ENCODE peak calls at places on chromosomes 3 and 15, in six cellular contexts. O, J, B, Z, T and I are unnamed samples.

GRCh38 chr15:99453646-99454045 is 112.1 kb upstream of the MEF2A start:
- DNase-seq in O (peak; percentile 40), J (no peak), B (no peak), Z (no peak), T (no peak), I (no peak)

GRCh38 chr3:170062769-170063168 is 25.0 kb downstream of the GPR160 start:
- DNase-seq in O (no peak), J (no peak), B (no peak), Z (peak; percentile 64), T (no peak), I (no peak)

GRCh38 chr15:56051700-56052099 is 58.3 kb upstream of the NEDD4 start:
- DNase-seq in O (no peak), J (no peak), B (no peak), Z (no peak), T (no peak), I (no peak)

GRCh38 chr3:49110780-49111179 is 6.2 kb upstream of the QARS1 start:
- DNase-seq in O (no peak), J (no peak), B (no peak), Z (no peak), T (peak; percentile 4), I (no peak)

GRCh38 chr3:177300039-177300833 is 103.0 kb upstream of the TBL1XR1 start:
- DNase-seq in O (peak; percentile 63), J (no peak), B (peak; percentile 38), Z (no peak), T (peak; percentile 41), I (peak; percentile 42)

GRCh38 chr15:58477228-58477627 is 45.4 kb downstream of the LIPC start:
- DNase-seq in O (no peak), J (no peak), B (peak; percentile 35), Z (no peak), T (no peak), I (no peak)

GRCh38 chr3:73745429-73746247 is 120.9 kb upstream of the PDZRN3 start:
- DNase-seq in O (no peak), J (no peak), B (no peak), Z (no peak), T (no peak), I (no peak)

GRCh38 chr3:24474862-24475261 is 19.8 kb downstream of the THRB start:
- DNase-seq in O (no peak), J (no peak), B (no peak), Z (no peak), T (no peak), I (no peak)

GRCh38 chr3:31343075-31343474 is 189.7 kb upstream of the STT3B start:
- DNase-seq in O (no peak), J (no peak), B (no peak), Z (no peak), T (no peak), I (no peak)

GRCh38 chr15:73575636-73576247 is 57.4 kb downstream of the NPTN start:
- DNase-seq in O (no peak), J (no peak), B (peak; percentile 7), Z (no peak), T (peak; percentile 76), I (no peak)

GRCh38 chr3:115861166-115861733 is 237.9 kb downstream of the GAP43 start:
- DNase-seq in O (no peak), J (no peak), B (no peak), Z (peak; percentile 45), T (no peak), I (no peak)

GRCh38 chr3:115862824-115863223 is 239.5 kb downstream of the GAP43 start:
- DNase-seq in O (no peak), J (no peak), B (no peak), Z (peak; percentile 39), T (no peak), I (no peak)

GRCh38 chr3:115862099-115862498 is 238.8 kb downstream of the GAP43 start:
- DNase-seq in O (no peak), J (no peak), B (no peak), Z (no peak), T (no peak), I (no peak)

GRCh38 chr3:115858995-115859807 is 235.9 kb downstream of the GAP43 start:
- DNase-seq in O (no peak), J (no peak), B (no peak), Z (peak; percentile 57), T (no peak), I (no peak)

GRCh38 chr3:115860766-115861165 is 237.5 kb downstream of the GAP43 start:
- DNase-seq in O (no peak), J (no peak), B (no peak), Z (no peak), T (no peak), I (no peak)
- H3K27me3 ChIP-seq in O (no peaks in the 10 kb centered on the region), J (no peaks in the 10 kb centered on the region), B (no peaks in the 10 kb centered on the region), Z (no peaks in the 10 kb centered on the region), T (no peaks in the 10 kb centered on the region), I (no peaks in the 10 kb centered on the region)

DNA sequence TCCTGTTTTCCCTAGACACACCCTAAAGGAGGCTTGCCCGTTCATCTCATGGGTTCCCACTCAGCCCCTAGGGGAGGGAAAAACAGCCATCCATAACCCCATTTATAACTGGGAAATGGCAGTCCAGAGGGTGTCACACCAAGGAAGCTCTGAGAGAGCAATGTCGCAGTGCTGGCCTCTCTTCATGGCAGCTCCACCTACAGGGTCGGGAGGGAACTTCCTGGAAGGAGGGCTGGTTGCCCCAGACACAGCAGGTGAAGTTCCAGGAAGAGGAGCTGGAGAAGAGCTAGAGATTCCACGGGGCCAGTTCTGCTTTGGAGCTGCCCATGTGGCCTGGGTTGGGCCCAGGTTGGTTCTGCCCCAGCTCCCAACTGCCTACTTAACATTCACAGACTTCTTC is 22.3 kb upstream of the LINGO1 start:
- DNase-seq in O (no peak), J (no peak), B (no peak), Z (peak; percentile 76), T (no peak), I (no peak)
- H3K27me3 ChIP-seq in O (no peaks in the 10 kb centered on the region), J (no peaks in the 10 kb centered on the region), B (peaks cover 3% of the 10 kb centered on the region), Z (no peaks in the 10 kb centered on the region), T (peaks cover 3% of the 10 kb centered on the region), I (no peaks in the 10 kb centered on the region)

DNA sequence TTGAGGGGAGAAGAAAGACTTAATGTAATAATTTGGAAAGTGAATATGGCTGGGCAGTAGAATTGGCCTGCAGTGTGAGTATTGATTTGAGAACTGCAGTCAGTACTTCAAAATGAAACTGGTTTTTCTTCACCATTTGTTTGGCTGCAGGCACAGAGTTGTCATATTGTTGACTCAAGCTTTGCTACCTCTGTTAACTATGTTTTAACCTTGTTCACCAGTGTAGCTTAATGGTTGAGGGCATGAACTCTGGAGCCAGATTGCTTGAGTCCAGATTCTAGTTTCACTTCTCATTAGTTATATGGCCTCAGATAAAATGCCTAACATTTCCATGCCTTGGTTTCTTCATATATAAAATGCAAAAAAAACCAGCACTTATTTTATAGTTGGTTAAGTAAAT is 64.1 kb downstream of the CFAP44 start:
- DNase-seq in O (no peak), J (no peak), B (no peak), Z (no peak), T (no peak), I (no peak)
- H3K27me3 ChIP-seq in O (no peaks in the 10 kb centered on the region), J (no peaks in the 10 kb centered on the region), B (no peaks in the 10 kb centered on the region), Z (no peaks in the 10 kb centered on the region), T (no peaks in the 10 kb centered on the region), I (no peaks in the 10 kb centered on the region)

GRCh38 chr3:79767953-79768282 is at the start of gene ROBO1:
- DNase-seq in O (no peak), J (no peak), B (no peak), Z (peak; percentile 32), T (no peak), I (no peak)
- H3K27me3 ChIP-seq in O (no peaks in the 10 kb centered on the region), J (no peaks in the 10 kb centered on the region), B (peaks cover 5% of the 10 kb centered on the region), Z (peaks cover 20% of the 10 kb centered on the region), T (peaks cover 23% of the 10 kb centered on the region), I (peaks cover 12% of the 10 kb centered on the region)

GRCh38 chr3:134260984-134261383 is 10.3 kb upstream of the RYK start:
- DNase-seq in O (no peak), J (no peak), B (no peak), Z (peak; percentile 68), T (no peak), I (no peak)
- H3K27me3 ChIP-seq in O (no peaks in the 10 kb centered on the region), J (no peaks in the 10 kb centered on the region), B (peaks cover 17% of the 10 kb centered on the region), Z (no peaks in the 10 kb centered on the region), T (no peaks in the 10 kb centered on the region), I (no peaks in the 10 kb centered on the region)

DNA sequence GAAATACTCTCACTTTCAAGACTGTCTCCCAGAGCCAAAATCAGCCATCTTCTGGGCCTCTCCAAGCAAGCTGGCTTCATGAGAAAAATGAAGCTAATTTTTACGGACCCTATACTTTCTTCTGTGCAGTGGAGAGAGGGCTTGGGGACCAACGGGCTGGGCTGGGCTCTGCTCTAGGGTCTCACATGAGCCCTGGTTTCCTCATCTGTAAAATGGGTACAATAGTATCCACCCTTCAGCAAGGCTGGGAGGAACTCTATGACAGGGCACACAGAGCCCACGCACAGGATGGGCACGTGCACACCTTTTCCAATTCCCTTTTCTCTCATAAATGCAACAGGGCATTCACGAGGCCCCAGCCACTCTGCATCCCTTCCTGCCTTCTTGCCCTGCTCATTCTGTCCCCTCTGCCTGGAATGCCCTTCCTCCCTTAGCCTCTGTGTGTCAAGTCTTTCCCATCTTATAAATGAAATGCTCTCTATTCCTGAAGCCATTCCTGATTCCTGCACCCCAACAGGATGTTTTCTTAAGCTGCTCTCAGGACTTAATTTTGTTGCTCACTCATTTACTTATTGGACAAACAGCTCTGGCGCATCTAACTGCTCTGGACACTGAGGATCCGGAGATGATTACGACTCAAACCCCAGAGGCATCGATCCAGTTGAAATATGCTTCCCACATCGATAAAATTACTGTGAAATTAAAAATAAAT is 32.9 kb upstream of the SEC13 start:
- DNase-seq in O (no peak), J (no peak), B (peak; percentile 28), Z (no peak), T (no peak), I (no peak)
- H3K27me3 ChIP-seq in O (no peaks in the 10 kb centered on the region), J (no peaks in the 10 kb centered on the region), B (no peaks in the 10 kb centered on the region), Z (no peaks in the 10 kb centered on the region), T (no peaks in the 10 kb centered on the region), I (no peaks in the 10 kb centered on the region)

GRCh38 chr3:50539887-50540286 is 27.7 kb downstream of the C3orf18 start:
- DNase-seq in O (no peak), J (no peak), B (no peak), Z (no peak), T (no peak), I (no peak)
- H3K27me3 ChIP-seq in O (no peaks in the 10 kb centered on the region), J (no peaks in the 10 kb centered on the region), B (peaks cover 3% of the 10 kb centered on the region), Z (no peaks in the 10 kb centered on the region), T (no peaks in the 10 kb centered on the region), I (no peaks in the 10 kb centered on the region)

GRCh38 chr3:10468611-10469354 is 36.6 kb downstream of the ATP2B2 start:
- DNase-seq in O (no peak), J (no peak), B (no peak), Z (no peak), T (no peak), I (no peak)

GRCh38 chr3:10469406-10470119 is 35.8 kb downstream of the ATP2B2 start:
- DNase-seq in O (no peak), J (no peak), B (no peak), Z (no peak), T (no peak), I (no peak)

GRCh38 chr3:10471337-10471721 is 34.1 kb downstream of the ATP2B2 start:
- DNase-seq in O (no peak), J (no peak), B (no peak), Z (no peak), T (no peak), I (no peak)

GRCh38 chr3:10470120-10470665 is 35.2 kb downstream of the ATP2B2 start:
- DNase-seq in O (no peak), J (no peak), B (no peak), Z (no peak), T (no peak), I (no peak)

GRCh38 chr3:10470666-10471336 is 34.6 kb downstream of the ATP2B2 start:
- DNase-seq in O (no peak), J (no peak), B (no peak), Z (peak; percentile 65), T (no peak), I (no peak)
- H3K27me3 ChIP-seq in O (no peaks in the 10 kb centered on the region), J (no peaks in the 10 kb centered on the region), B (no peaks in the 10 kb centered on the region), Z (no peaks in the 10 kb centered on the region), T (peaks cover 17% of the 10 kb centered on the region), I (no peaks in the 10 kb centered on the region)

GRCh38 chr15:48604567-48604966 is 40.9 kb downstream of the FBN1 start:
- DNase-seq in O (no peak), J (no peak), B (no peak), Z (no peak), T (no peak), I (no peak)
- H3K27me3 ChIP-seq in O (no peaks in the 10 kb centered on the region), J (no peaks in the 10 kb centered on the region), B (no peaks in the 10 kb centered on the region), Z (no peaks in the 10 kb centered on the region), T (no peaks in the 10 kb centered on the region), I (no peaks in the 10 kb centered on the region)